ENCODE peak calls at places on chromosomes 12 and 14, in seven cellular contexts. X is AG08395, H is heart left ventricle, W is HFFc6, Q is left kidney, A is lower lobe of right lung, K is psoas muscle. B is an unnamed sample.

GRCh38 chr12:64627781-64628180 is 17.5 kb downstream of the RASSF3 start:
- DNase-seq in H (no peak), A (no peak), X (peak; percentile 77), Q (no peak), W (peak; percentile 54), K (no peak), B (no peak)

GRCh38 chr12:106255493-106255892 is 7.7 kb upstream of the CKAP4 start:
- DNase-seq in H (no peak), Q (no peak), K (no peak), X (no peak), W (no peak), A (no peak), B (no peak)

GRCh38 chr12:2862876-2863275 is 6.0 kb upstream of the TEX52 start:
- DNase-seq in H (no peak), X (no peak), Q (no peak), K (no peak), A (no peak), W (no peak), B (peak; percentile 53)

GRCh38 chr14:36105401-36105800 is 71.1 kb downstream of the PTCSC3 start:
- DNase-seq in Q (peak; percentile 86), W (no peak), H (no peak), X (no peak), A (no peak), K (no peak), B (no peak)

GRCh38 chr14:44928793-44929192 is 33.0 kb downstream of the KLHL28 start:
- DNase-seq in X (no peak), A (no peak), Q (no peak), W (no peak), H (no peak), K (no peak), B (no peak)

GRCh38 chr12:38124247-38125012 is 192.1 kb upstream of the ALG10B start:
- DNase-seq in W (no peak), H (no peak), Q (no peak), K (no peak), X (no peak), A (no peak), B (no peak)

GRCh38 chr12:47124451-47124850 is 44.7 kb upstream of the AMIGO2 start:
- DNase-seq in W (peak; percentile 53), H (no peak), X (peak; percentile 24), Q (no peak), A (no peak), K (no peak), B (no peak)

GRCh38 chr14:95523051-95523817 is 6.8 kb upstream of the SYNE3 start:
- DNase-seq in Q (no peak), H (no peak), A (no peak), X (no peak), K (no peak), W (no peak), B (no peak)

GRCh38 chr14:91218041-91218440 is 26.5 kb downstream of the GPR68 start:
- DNase-seq in W (no peak), K (no peak), X (no peak), Q (no peak), A (no peak), H (no peak), B (no peak)

GRCh38 chr14:60648169-60648933 is 926 bp downstream of the SIX1 start:
- DNase-seq in A (peak; percentile 45), H (no peak), K (peak; percentile 62), X (no peak), Q (peak; percentile 73), W (no peak), B (peak; percentile 81)

GRCh38 chr12:79690156-79690605 is 583 bp downstream of the PAWR start:
- DNase-seq in A (peak; percentile 55), Q (no peak), X (peak; percentile 30), K (no peak), W (peak; percentile 22), H (peak; percentile 14), B (peak; percentile 81)

GRCh38 chr14:31414190-31414833 is 6.0 kb downstream of the HEATR5A start:
- DNase-seq in Q (no peak), K (no peak), W (no peak), X (no peak), A (no peak), H (no peak), B (no peak)

GRCh38 chr12:62720661-62721330 is 214.2 kb downstream of the PPM1H start:
- DNase-seq in A (no peak), K (no peak), W (peak; percentile 66), X (peak; percentile 65), Q (peak; percentile 34), H (peak; percentile 64), B (no peak)

GRCh38 chr14:58104808-58105207 is 47.2 kb downstream of the ARMH4 start:
- DNase-seq in Q (peak; percentile 7), H (no peak), A (no peak), K (no peak), W (peak; percentile 74), X (peak; percentile 31), B (no peak)

GRCh38 chr14:91521058-91521721 is 11.1 kb upstream of the PPP4R3A start:
- DNase-seq in H (no peak), Q (no peak), K (no peak), A (no peak), X (no peak), W (no peak), B (no peak)

GRCh38 chr12:131773582-131774221 is 54.5 kb upstream of the MMP17 start:
- DNase-seq in X (no peak), Q (no peak), W (no peak), H (no peak), A (no peak), K (no peak), B (no peak)

GRCh38 chr12:131066207-131066885 is 112.6 kb downstream of the ADGRD1 start:
- DNase-seq in A (peak; percentile 39), K (no peak), X (no peak), H (peak; percentile 52), W (no peak), Q (no peak), B (peak; percentile 72)

GRCh38 chr12:67968316-67968715 is 20.9 kb upstream of the IFNG-AS1 start:
- DNase-seq in H (no peak), W (no peak), X (no peak), A (no peak), K (no peak), Q (no peak), B (no peak)

GRCh38 chr12:128191380-128191779 is 75.6 kb upstream of the TMEM132C start:
- DNase-seq in W (no peak), K (no peak), X (no peak), A (no peak), H (no peak), Q (no peak), B (no peak)

GRCh38 chr14:61549425-61549824 is 145.9 kb upstream of the HIF1A start:
- DNase-seq in H (no peak), W (no peak), A (no peak), Q (no peak), X (no peak), K (no peak), B (no peak)

GRCh38 chr14:94682736-94683135 is 70.5 kb downstream of the SERPINA3 start:
- DNase-seq in Q (no peak), A (no peak), K (no peak), H (no peak), X (no peak), W (no peak), B (no peak)

GRCh38 chr12:50258167-50258551 is 25.2 kb downstream of the LIMA1 start:
- DNase-seq in H (peak; percentile 15), Q (no peak), A (no peak), K (peak; percentile 65), X (no peak), W (peak; percentile 32), B (no peak)

GRCh38 chr12:78407722-78408121 is 456.9 kb upstream of the SYT1 start:
- DNase-seq in A (no peak), H (no peak), K (no peak), Q (no peak), X (no peak), W (no peak), B (no peak)

GRCh38 chr14:60214415-60215126 is 34.5 kb upstream of the PPM1A start:
- DNase-seq in X (no peak), Q (no peak), A (no peak), K (no peak), W (no peak), H (no peak), B (no peak)

GRCh38 chr14:104191409-104191997 is 53.1 kb downstream of the KIF26A start:
- DNase-seq in K (no peak), H (no peak), X (no peak), A (no peak), W (no peak), Q (no peak), B (no peak)

B was measured in posterior vena cava.